ENCODE peak calls at places on chromosomes 4 and X, in five cellular contexts. O, Y, R, W and E are unnamed samples.

GRCh38 chr4:119730644-119730995 is 102.0 kb upstream of the PDE5A start:
- DNase-seq in O (no peak), W (peak; percentile 26), R (peak; percentile 43), Y (no peak), E (no peak)

GRCh38 chr4:104868533-104868932 is 278.1 kb upstream of the TET2 start:
- DNase-seq in O (no peak), R (no peak), W (no peak), Y (no peak), E (no peak)

GRCh38 chr4:149031399-149031798 is 589.2 kb upstream of the NR3C2 start:
- DNase-seq in O (no peak), Y (no peak), W (peak; percentile 3), R (peak; percentile 54), E (peak; percentile 32)

GRCh38 chr4:67499799-67500198 is 45.5 kb downstream of the CENPC start:
- DNase-seq in W (no peak), O (no peak), R (no peak), Y (no peak), E (no peak)

GRCh38 chrX:134721766-134722532 is 63.7 kb upstream of the PLAC1 start:
- DNase-seq in O (no peak), W (peak; percentile 70), Y (no peak), R (no peak), E (no peak)

GRCh38 chr4:110005461-110006056 is 92.9 kb downstream of the EGF start:
- DNase-seq in Y (no peak), R (peak; percentile 77), W (peak; percentile 60), O (peak; percentile 40), E (peak; percentile 64)

GRCh38 chr4:41784191-41784979 is 35.9 kb upstream of the PHOX2B start:
- DNase-seq in O (no peak), Y (no peak), W (no peak), R (no peak), E (no peak)

GRCh38 chr4:1633993-1634392 is 50.1 kb downstream of the FAM53A start:
- DNase-seq in O (no peak), R (no peak), W (no peak), Y (no peak), E (no peak)

GRCh38 chr4:82905205-82905604 is 4.7 kb downstream of the THAP9 start:
- DNase-seq in W (peak; percentile 69), R (peak; percentile 68), Y (no peak), O (no peak), E (peak; percentile 76)